ENCODE peak calls at places on chromosomes 7 and 10, in six cellular contexts. A is neural progenitor cell, O is PC-3, B is MM.1S, F is hepatocyte, H is HCT116. W is an unnamed sample.

GRCh38 chr10:98307916-98308315 is 39.9 kb upstream of the LOXL4 start:
- DNase-seq in A (no peak), O (no peak), B (no peak), F (no peak), H (no peak), W (no peak)

GRCh38 chr7:17140421-17140820 is 158.0 kb upstream of the AHR start:
- DNase-seq in A (no peak), O (peak; percentile 87), B (no peak), F (no peak), H (no peak), W (peak; percentile 35)

GRCh38 chr7:151455690-151456089 is 15.7 kb upstream of the CRYGN start:
- DNase-seq in A (no peak), O (no peak), B (no peak), F (no peak), H (no peak), W (no peak)

GRCh38 chr10:59709472-59710125 is at the start of gene SLC16A9:
- DNase-seq in A (peak; percentile 89), O (peak; percentile 83), B (peak; percentile 77), F (peak; percentile 82), H (peak; percentile 27), W (peak; percentile 45)

GRCh38 chr7:44278451-44279161 is 46.8 kb downstream of the CAMK2B start:
- DNase-seq in A (no peak), O (no peak), B (no peak), F (no peak), H (no peak), W (peak; percentile 20)

GRCh38 chr10:73827346-73828089 is 16.1 kb upstream of the NDST2 start:
- DNase-seq in A (no peak), O (peak; percentile 100), B (no peak), F (no peak), H (no peak), W (peak; percentile 28)

GRCh38 chr7:122858310-122858709 is 27.9 kb downstream of the CADPS2 start:
- DNase-seq in A (no peak), O (no peak), B (no peak), F (no peak), H (no peak), W (no peak)

GRCh38 chr7:28096713-28097112 is 83.9 kb downstream of the JAZF1 start:
- DNase-seq in A (peak; percentile 62), O (peak; percentile 71), B (peak; percentile 40), F (peak; percentile 73), H (peak; percentile 42), W (peak; percentile 84)

GRCh38 chr7:91519241-91520200 is 255.3 kb downstream of the FZD1 start:
- DNase-seq in A (peak; percentile 85), O (no peak), B (no peak), F (no peak), H (no peak), W (no peak)

GRCh38 chr7:131521651-131522163 is 34.7 kb downstream of the PODXL start:
- DNase-seq in A (peak; percentile 35), O (peak; percentile 73), B (no peak), F (no peak), H (no peak), W (peak; percentile 48)

GRCh38 chr10:13206546-13207443 is 27.4 kb downstream of the UCMA start:
- DNase-seq in A (peak; percentile 38), O (peak; percentile 9), B (peak; percentile 47), F (peak; percentile 61), H (peak; percentile 13), W (peak; percentile 68)

GRCh38 chr10:59273453-59273852 is 88.9 kb downstream of the FAM13C start:
- DNase-seq in A (no peak), O (no peak), B (no peak), F (no peak), H (no peak), W (no peak)

GRCh38 chr7:16918288-16918895 is 36.6 kb upstream of the AGR3 start:
- DNase-seq in A (peak; percentile 52), O (peak; percentile 70), B (peak; percentile 52), F (peak; percentile 65), H (peak; percentile 33), W (peak; percentile 65)

GRCh38 chr10:48331436-48331835 is 25.0 kb downstream of the MAPK8 start:
- DNase-seq in A (no peak), O (no peak), B (no peak), F (no peak), H (no peak), W (no peak)

GRCh38 chr7:94228223-94228622 is 166.5 kb upstream of the COL1A2 start:
- DNase-seq in A (no peak), O (no peak), B (no peak), F (no peak), H (no peak), W (no peak)

GRCh38 chr10:35940067-35940989 is 298.2 kb upstream of the FZD8 start:
- DNase-seq in A (peak; percentile 30), O (no peak), B (no peak), F (peak; percentile 43), H (no peak), W (peak; percentile 53)

GRCh38 chr7:29146082-29146706 is at the start of gene CPVL:
- DNase-seq in A (peak; percentile 64), O (peak; percentile 73), B (no peak), F (peak; percentile 54), H (peak; percentile 29), W (peak; percentile 25)

GRCh38 chr10:102917314-102917961 is 656 bp upstream of the CNNM2 start:
- DNase-seq in A (peak; percentile 95), O (peak; percentile 66), B (peak; percentile 79), F (peak; percentile 92), H (peak; percentile 55), W (peak; percentile 88)

GRCh38 chr10:11095374-11095785 is 77.7 kb downstream of the CELF2 start:
- DNase-seq in A (no peak), O (no peak), B (no peak), F (no peak), H (no peak), W (no peak)

GRCh38 chr10:119339099-119339498 is 131.7 kb downstream of the GRK5 start:
- DNase-seq in A (no peak), O (no peak), B (no peak), F (no peak), H (no peak), W (no peak)

GRCh38 chr10:119343001-119343601 is 135.7 kb downstream of the GRK5 start:
- DNase-seq in A (no peak), O (no peak), B (no peak), F (no peak), H (no peak), W (no peak)

GRCh38 chr10:119342017-119342734 is 134.8 kb downstream of the GRK5 start:
- DNase-seq in A (no peak), O (no peak), B (no peak), F (no peak), H (no peak), W (peak; percentile 52)

GRCh38 chr10:119340893-119341235 is 133.5 kb downstream of the GRK5 start:
- DNase-seq in A (no peak), O (no peak), B (no peak), F (no peak), H (no peak), W (no peak)

DNA sequence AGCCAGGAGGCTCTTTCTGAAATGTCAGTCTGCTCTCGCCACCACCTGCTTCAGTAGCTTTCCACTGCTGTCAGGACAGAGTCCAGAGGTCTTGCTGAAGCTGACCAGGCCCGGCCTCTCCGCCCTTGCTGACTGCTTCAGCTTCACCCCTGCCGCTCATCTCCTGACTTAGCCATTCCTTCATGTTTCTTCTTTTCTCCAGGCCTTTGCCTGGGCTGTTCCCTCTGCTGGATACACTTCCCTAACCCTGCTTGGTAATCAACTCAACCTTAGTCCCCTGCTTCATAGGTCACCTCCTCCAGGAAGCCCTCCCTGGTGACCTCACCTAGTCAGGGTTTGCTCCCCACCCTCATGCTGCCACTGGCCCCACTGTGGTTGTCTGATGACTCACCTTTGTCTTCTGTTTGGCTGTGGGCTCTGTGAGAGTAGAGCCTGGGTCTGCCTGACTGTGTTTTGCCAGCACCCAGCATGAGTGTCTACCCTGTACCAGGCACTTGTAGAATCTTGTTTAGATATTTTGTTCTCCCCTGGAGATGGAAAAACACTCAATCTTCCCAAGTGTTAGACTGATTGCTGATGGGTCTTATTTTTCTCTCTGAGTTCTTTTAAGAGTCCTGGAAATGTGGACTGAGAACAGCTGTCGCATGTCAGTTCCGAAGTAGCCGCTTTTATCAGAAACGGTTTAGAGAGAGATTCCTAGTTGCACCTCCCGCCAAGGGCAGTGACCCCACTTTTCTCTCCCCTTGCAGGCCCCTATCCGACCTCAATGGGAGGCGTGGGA is 134.1 kb downstream of the GRK5 start:
- DNase-seq in A (no peak), O (peak; percentile 39), B (no peak), F (peak; percentile 77), H (no peak), W (peak; percentile 80)
- TF ChIP-seq EZH2phosphoT487 in A (no peak), O (no peak), B (no peak), F (no peak), H (no peak), W (no peak)

GRCh38 chr10:1738950-1739349 is 1.6 kb upstream of the ADARB2 start:
- DNase-seq in A (no peak), O (no peak), B (no peak), F (no peak), H (no peak), W (no peak)

GRCh38 chr10:1735562-1735961 is 1.8 kb downstream of the ADARB2 start:
- DNase-seq in A (no peak), O (no peak), B (no peak), F (no peak), H (no peak), W (no peak)

GRCh38 chr10:1736180-1736971 is 949 bp downstream of the ADARB2 start:
- DNase-seq in A (peak; percentile 19), O (no peak), B (no peak), F (no peak), H (no peak), W (no peak)

GRCh38 chr10:1736972-1737221 is 428 bp downstream of the ADARB2 start:
- DNase-seq in A (no peak), O (no peak), B (no peak), F (no peak), H (no peak), W (no peak)

DNA sequence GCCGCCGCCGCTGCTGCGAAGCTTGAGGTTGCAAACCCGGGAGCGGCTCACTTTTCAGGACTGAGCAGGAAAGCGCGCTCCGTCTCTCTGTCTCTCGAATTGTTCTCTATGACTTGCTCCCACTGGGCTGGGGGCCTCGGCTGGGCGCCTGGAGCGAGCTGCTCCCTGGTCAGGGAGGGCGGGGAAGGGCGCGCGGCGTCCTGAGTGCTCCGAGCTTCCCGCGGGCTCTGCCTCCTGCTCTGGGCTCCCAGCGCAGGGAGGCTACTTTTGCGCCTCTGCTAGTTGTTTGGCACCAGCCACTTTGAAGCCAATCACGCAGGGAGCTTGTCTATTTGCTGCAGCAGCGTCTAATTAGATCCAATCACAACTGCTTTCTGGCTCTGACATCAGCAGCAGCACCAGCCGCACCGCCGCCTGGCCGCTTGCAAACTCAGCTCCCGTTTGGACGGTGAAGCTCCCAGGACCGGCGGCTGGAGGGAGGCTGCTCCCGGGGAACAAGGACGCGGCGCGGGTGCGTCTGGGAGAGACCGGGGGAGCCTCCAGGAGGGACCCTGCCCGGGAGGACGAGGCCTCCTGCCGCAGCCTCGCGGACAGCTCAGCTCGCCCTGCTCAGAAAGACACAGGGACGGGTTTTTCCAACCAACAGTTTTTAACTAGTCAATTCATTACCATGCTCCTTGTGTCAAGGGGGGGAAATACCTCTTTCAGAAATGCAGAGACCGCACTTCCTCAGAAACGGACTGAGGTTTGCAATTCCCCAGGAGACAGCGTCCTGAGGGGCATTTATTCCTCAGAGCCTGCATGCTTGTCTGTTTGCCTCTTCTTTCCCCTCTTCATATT is at the start of gene ADARB2:
- DNase-seq in A (peak; percentile 95), O (no peak), B (no peak), F (peak; percentile 61), H (no peak), W (peak; percentile 1)
- TF ChIP-seq EZH2 in A (no peak), O (no peak), B (no peak), F (no peak), H (no peak), W (no peak)

GRCh38 chr10:70586348-70586930 is 16.1 kb downstream of the PRF1 start:
- DNase-seq in A (no peak), O (no peak), B (no peak), F (no peak), H (no peak), W (no peak)
- TF ChIP-seq EZH2phosphoT487 in A (no peak), O (no peak), B (no peak), F (no peak), H (no peak), W (no peak)

GRCh38 chr7:20786049-20786412 is 655 bp downstream of the SP8 start:
- DNase-seq in A (no peak), O (no peak), B (no peak), F (no peak), H (no peak), W (no peak)
- TF ChIP-seq EZH2 in A (no peak), O (no peak), B (no peak), F (no peak), H (no peak), W (no peak)

W was measured in GM23248.